ENCODE peak calls at places on chromosome 22, in eight cellular contexts. X is IMR-90, Q is Panc1, L is mesendoderm, Z is tibial artery, C is fibroblast of lung, I is mucosa of descending colon, O is aorta. M is an unnamed sample.

GRCh38 chr22:35452351-35452781 is 52.4 kb downstream of the MCM5 start:
- DNase-seq in Z (no peak), I (peak; percentile 88), Q (no peak), O (no peak), L (no peak), X (no peak), C (no peak), M (no peak)

GRCh38 chr22:24952837-24953293 is 349 bp downstream of the KIAA1671 start:
- DNase-seq in L (peak; percentile 93), C (peak; percentile 47), O (peak; percentile 58), Z (peak; percentile 35), Q (no peak), I (peak; percentile 71), X (peak; percentile 7), M (no peak)

GRCh38 chr22:22088658-22089458 is 106.3 kb upstream of the TOP3B start:
- DNase-seq in C (no peak), Q (no peak), O (no peak), Z (no peak), X (no peak), L (no peak), I (no peak), M (no peak)

GRCh38 chr22:50578776-50579310 is 616 bp upstream of the CPT1B start:
- DNase-seq in I (no peak), C (no peak), X (no peak), Z (peak; percentile 10), Q (no peak), L (no peak), O (no peak), M (no peak)

GRCh38 chr22:44519895-44520294 is 21.9 kb upstream of the RTL6 start:
- DNase-seq in Q (no peak), Z (no peak), L (no peak), C (no peak), O (no peak), X (no peak), I (no peak), M (no peak)

GRCh38 chr22:37961062-37961461 is 7.6 kb downstream of the POLR2F start:
- DNase-seq in X (no peak), O (no peak), I (no peak), L (no peak), Z (no peak), Q (no peak), C (no peak), M (no peak)

GRCh38 chr22:38141574-38141973 is 31.1 kb upstream of the BAIAP2L2 start:
- DNase-seq in C (no peak), Q (no peak), L (no peak), O (no peak), Z (no peak), X (no peak), I (no peak), M (no peak)

GRCh38 chr22:40739723-40740122 is 60.4 kb downstream of the MCHR1 start:
- DNase-seq in X (no peak), O (no peak), L (no peak), I (no peak), Z (no peak), Q (no peak), C (no peak), M (no peak)

GRCh38 chr22:49936018-49936972 is 17.9 kb downstream of the CRELD2 start:
- DNase-seq in X (peak; percentile 86), Q (no peak), O (peak; percentile 97), L (peak; percentile 54), Z (peak; percentile 92), I (peak; percentile 96), C (peak; percentile 77), M (no peak)

GRCh38 chr22:43796567-43796966 is 15.5 kb downstream of the EFCAB6 start:
- DNase-seq in I (no peak), X (peak; percentile 81), Q (peak; percentile 8), C (peak; percentile 56), Z (no peak), O (no peak), L (peak; percentile 54), M (no peak)

GRCh38 chr22:18057568-18058209 is 20.1 kb upstream of the PEX26 start:
- DNase-seq in L (no peak), C (peak; percentile 100), I (peak; percentile 74), O (peak; percentile 88), X (peak; percentile 100), Q (peak; percentile 63), Z (peak; percentile 92), M (peak; percentile 98)

GRCh38 chr22:29369460-29369859 is 18.9 kb downstream of the AP1B1 start:
- DNase-seq in C (peak; percentile 87), X (peak; percentile 76), Z (peak; percentile 81), O (peak; percentile 79), I (no peak), L (peak; percentile 89), Q (no peak), M (no peak)

GRCh38 chr22:49571326-49571725 is 256.3 kb downstream of the BRD1 start:
- DNase-seq in I (no peak), C (no peak), L (no peak), X (no peak), Q (no peak), Z (peak; percentile 3), O (no peak), M (no peak)

GRCh38 chr22:36822581-36822980 is 5.7 kb upstream of the PVALB start:
- DNase-seq in Q (no peak), Z (no peak), O (no peak), X (no peak), I (no peak), L (peak; percentile 90), C (no peak), M (no peak)

GRCh38 chr22:38177926-38178604 is 3.6 kb downstream of the PLA2G6 start:
- DNase-seq in Z (peak; percentile 69), L (peak; percentile 90), C (peak; percentile 86), O (peak; percentile 50), I (no peak), X (peak; percentile 89), Q (peak; percentile 82), M (no peak)

DNA sequence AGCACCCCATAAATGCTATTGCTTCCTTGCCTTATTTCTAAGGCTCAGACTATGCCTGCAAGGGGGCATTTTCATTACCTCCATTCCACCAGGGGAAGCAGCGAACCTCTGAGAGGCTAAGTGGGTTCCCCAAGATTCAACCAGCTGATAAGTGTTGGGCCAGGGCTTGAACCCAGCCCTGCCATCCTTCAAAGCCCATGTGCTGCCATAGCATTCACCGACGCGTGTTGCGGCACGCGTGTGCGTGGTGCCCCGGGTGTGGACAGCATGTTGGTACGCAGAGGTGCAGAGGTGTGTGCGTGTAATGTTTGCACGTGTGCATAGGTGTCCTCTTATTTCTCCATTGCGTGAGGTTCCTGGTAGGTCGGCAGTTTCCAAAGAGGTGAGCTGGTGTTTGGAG is 66.0 kb upstream of the PPARA start:
- DNase-seq in X (no peak), L (no peak), Z (peak; percentile 22), I (peak; percentile 53), Q (no peak), C (no peak), O (peak; percentile 25), M (no peak)
- H3K4me1 ChIP-seq in X (peaks cover 51% of the 10 kb centered on the region), L (no peaks in the 10 kb centered on the region), Z (peaks cover 89% of the 10 kb centered on the region), I (peaks cover 57% of the 10 kb centered on the region), Q (peaks cover 64% of the 10 kb centered on the region), C (peaks cover 37% of the 10 kb centered on the region), O (no peaks in the 10 kb centered on the region), M (peaks cover 93% of the 10 kb centered on the region)

GRCh38 chr22:26589367-26589844 is 526 bp downstream of the TPST2 start:
- DNase-seq in X (peak; percentile 12), Z (no peak), I (peak; percentile 70), L (peak; percentile 68), C (peak; percentile 29), O (peak; percentile 59), Q (no peak), M (no peak)

GRCh38 chr22:26590525-26590858 is 560 bp upstream of the TPST2 start:
- DNase-seq in C (peak; percentile 45), I (no peak), O (no peak), Z (no peak), L (no peak), X (no peak), Q (no peak), M (no peak)

GRCh38 chr22:26588749-26589366 is 1.1 kb downstream of the TPST2 start:
- DNase-seq in O (no peak), Z (no peak), L (no peak), C (no peak), I (no peak), X (no peak), Q (no peak), M (no peak)

GRCh38 chr22:26587991-26588613 is 1.8 kb downstream of the TPST2 start:
- DNase-seq in O (no peak), L (no peak), X (no peak), Z (no peak), C (peak; percentile 41), I (no peak), Q (no peak), M (no peak)

GRCh38 chr22:26589845-26590524 is at the start of gene TPST2:
- DNase-seq in O (peak; percentile 80), L (peak; percentile 84), C (peak; percentile 65), X (peak; percentile 65), I (peak; percentile 88), Z (peak; percentile 54), Q (no peak), M (no peak)
- H3K4me3 ChIP-seq in O (peak within 1 kb of the TSS; percentile 59), L (peak within 1 kb of the TSS; percentile 93), C (peak within 1 kb of the TSS; percentile 69), X (peak within 1 kb of the TSS; percentile 95), I (peak within 1 kb of the TSS; percentile 81), Z (peak within 1 kb of the TSS; percentile 94), Q (peak within 1 kb of the TSS; percentile 70), M (peak within 1 kb of the TSS; percentile 55)

DNA sequence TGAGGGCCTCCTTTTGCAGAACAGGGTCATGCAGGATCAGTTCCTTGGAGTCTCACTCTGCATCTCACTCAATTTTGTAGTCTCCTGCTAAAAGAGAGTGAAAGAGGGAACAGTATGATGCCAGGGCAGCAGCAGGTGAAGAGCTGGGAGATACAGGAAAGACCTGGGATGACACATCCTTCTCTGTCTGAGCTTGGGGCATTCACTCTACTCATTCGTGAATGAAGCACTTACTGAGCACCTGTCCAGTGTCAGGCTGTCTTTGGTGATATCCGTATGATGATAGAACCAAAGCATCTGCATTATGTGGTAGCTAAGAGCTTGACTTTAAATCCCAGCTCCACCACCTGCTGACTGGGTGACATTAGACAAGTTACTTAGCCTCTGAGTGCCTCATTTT is 14.4 kb downstream of the SREBF2 start:
- DNase-seq in C (no peak), X (no peak), O (no peak), L (no peak), Z (no peak), Q (no peak), I (no peak), M (no peak)
- H3K4me1 ChIP-seq in C (no peaks in the 10 kb centered on the region), X (peaks cover 3% of the 10 kb centered on the region), O (no peaks in the 10 kb centered on the region), L (peaks cover 22% of the 10 kb centered on the region), Z (peaks cover 34% of the 10 kb centered on the region), Q (peaks cover 7% of the 10 kb centered on the region), I (peaks cover 59% of the 10 kb centered on the region), M (peaks cover 70% of the 10 kb centered on the region)

GRCh38 chr22:33821290-33821689 is 99.0 kb downstream of the LARGE1 start:
- DNase-seq in Z (no peak), X (no peak), Q (no peak), L (no peak), O (no peak), I (no peak), C (peak; percentile 24), M (no peak)
- H3K4me3 ChIP-seq in Z (no peak overlapping the region), X (no peak overlapping the region), Q (no peak overlapping the region), L (no peak overlapping the region), O (no peak overlapping the region), I (no peak overlapping the region), C (no peak overlapping the region), M (no peak overlapping the region)

GRCh38 chr22:20517422-20517821 is 10.0 kb downstream of the MED15 start:
- DNase-seq in I (no peak), L (no peak), O (no peak), Z (no peak), X (no peak), Q (no peak), C (no peak), M (no peak)
- H3K4me1 ChIP-seq in I (no peaks in the 10 kb centered on the region), L (no peaks in the 10 kb centered on the region), O (no peaks in the 10 kb centered on the region), Z (peaks cover 66% of the 10 kb centered on the region), X (peaks cover 26% of the 10 kb centered on the region), Q (no peaks in the 10 kb centered on the region), C (peaks cover 20% of the 10 kb centered on the region), M (peaks cover 74% of the 10 kb centered on the region)

GRCh38 chr22:23789121-23789520 is 2.4 kb downstream of the SMARCB1 start:
- DNase-seq in Q (no peak), O (no peak), X (no peak), C (no peak), L (peak; percentile 51), I (no peak), Z (no peak), M (no peak)
- H3K4me3 ChIP-seq in Q (no peak overlapping the region), O (no peak overlapping the region), X (no peak overlapping the region), C (no peak overlapping the region), L (no peak overlapping the region), I (no peak overlapping the region), Z (no peak overlapping the region), M (no peak overlapping the region)